ENCODE peak calls at places on chromosomes 16 and 17, in four cellular contexts. E, G, X and Q are unnamed samples.

GRCh38 chr16:27441276-27441675 is 39.3 kb downstream of the IL21R start:
- DNase-seq in E (no peak), X (no peak), G (no peak), Q (peak)

GRCh38 chr16:84829168-84829965 is 9.6 kb downstream of the CRISPLD2 start:
- DNase-seq in E (no peak), X (peak), G (peak), Q (no peak)

GRCh38 chr17:58412910-58413630 is 4.3 kb downstream of the RNF43 start:
- DNase-seq in X (peak), G (no peak), E (no peak), Q (no peak)

GRCh38 chr17:73783382-73783766 is 139.1 kb upstream of the SDK2 start:
- DNase-seq in X (no peak), G (no peak), E (no peak), Q (no peak)

GRCh38 chr17:36463916-36464764 is 22.3 kb upstream of the ZNHIT3 start:
- DNase-seq in G (peak), E (no peak), X (peak), Q (peak)

GRCh38 chr17:49439673-49440571 is 25.2 kb upstream of the PHB1 start:
- DNase-seq in G (peak), E (no peak), X (peak), Q (peak)

GRCh38 chr17:44466339-44466738 is 36.9 kb downstream of the GPATCH8 start:
- DNase-seq in X (no peak), G (no peak), E (no peak), Q (no peak)

GRCh38 chr17:20275653-20276052 is 191.7 kb downstream of the LGALS9B start:
- DNase-seq in X (no peak), E (no peak), G (no peak), Q (no peak)

GRCh38 chr16:81319221-81319912 is 4.6 kb downstream of the GAN start:
- DNase-seq in E (no peak), G (peak), X (peak), Q (no peak)

GRCh38 chr17:77479817-77480508 is 339.2 kb downstream of the SEC14L1 start:
- DNase-seq in X (no peak), G (no peak), E (no peak), Q (no peak)